ENCODE peak calls at places on chromosome X, in five cellular contexts. F is K562, A is SK-N-SH, T is HepG2, U is H1. Z is an unnamed sample.

GRCh38 chrX:85836868-85837267 is 210.5 kb downstream of the CHM start:
- DNase-seq in F (no peak), A (no peak), T (no peak), U (no peak), Z (no peak)

GRCh38 chrX:79330022-79330421 is 37.1 kb downstream of the ITM2A start:
- DNase-seq in F (no peak), A (no peak), T (no peak), U (no peak), Z (no peak)

GRCh38 chrX:22300130-22300529 is 27.4 kb downstream of the CBLL2 start:
- DNase-seq in F (no peak), A (peak), T (no peak), U (no peak), Z (peak)

GRCh38 chrX:115058276-115058675 is 40.9 kb upstream of the IL13RA2 start:
- DNase-seq in F (no peak), A (no peak), T (no peak), U (no peak), Z (no peak)

GRCh38 chrX:17470136-17470535 is 95.1 kb downstream of the NHS start:
- DNase-seq in F (no peak), A (no peak), T (no peak), U (no peak), Z (no peak)

GRCh38 chrX:3576886-3577516 is 136.4 kb downstream of the PRKX start:
- DNase-seq in F (no peak), A (no peak), T (no peak), U (no peak), Z (no peak)

GRCh38 chrX:107673933-107674479 is 45.7 kb downstream of the PRPS1 start:
- DNase-seq in F (peak), A (no peak), T (no peak), U (no peak), Z (no peak)

GRCh38 chrX:104430720-104431119 is 135.3 kb upstream of the IL1RAPL2 start:
- DNase-seq in F (no peak), A (no peak), T (no peak), U (no peak), Z (no peak)

GRCh38 chrX:50988649-50989048 is 78.1 kb downstream of the BMP15 start:
- DNase-seq in F (no peak), A (peak), T (no peak), U (no peak), Z (peak)

GRCh38 chrX:136347706-136348105 is 46.9 kb downstream of the ADGRG4 start:
- DNase-seq in F (no peak), A (no peak), T (no peak), U (no peak), Z (no peak)

GRCh38 chrX:46912098-46912672 is at the start of gene JADE3:
- DNase-seq in F (peak), A (peak), T (peak), U (peak), Z (peak)

GRCh38 chrX:3712080-3712869 is 1.2 kb downstream of the PRKX start:
- DNase-seq in F (peak), A (no peak), T (no peak), U (no peak), Z (no peak)

GRCh38 chrX:107654778-107655761 is 26.8 kb downstream of the PRPS1 start:
- DNase-seq in F (peak), A (peak), T (peak), U (peak), Z (no peak)

GRCh38 chrX:148647666-148648065 is 147.2 kb downstream of the AFF2 start:
- DNase-seq in F (no peak), A (no peak), T (no peak), U (no peak), Z (no peak)
- TF ChIP-seq JUND in F (no peak), A (no peak), T (no peak), U (no peak), Z (no peak)

GRCh38 chrX:133600536-133600935 is 185.2 kb upstream of the GPC4 start:
- DNase-seq in F (no peak), A (no peak), T (no peak), U (no peak), Z (no peak)
- TF ChIP-seq JUND in F (no peak), A (no peak), T (no peak), U (no peak), Z (no peak)

GRCh38 chrX:155215443-155216178 is 649 bp upstream of the VBP1 start:
- DNase-seq in F (no peak), A (no peak), T (no peak), U (no peak), Z (no peak)
- TF ChIP-seq JUND in F (no peak), A (no peak), T (no peak), U (no peak), Z (no peak)

DNA sequence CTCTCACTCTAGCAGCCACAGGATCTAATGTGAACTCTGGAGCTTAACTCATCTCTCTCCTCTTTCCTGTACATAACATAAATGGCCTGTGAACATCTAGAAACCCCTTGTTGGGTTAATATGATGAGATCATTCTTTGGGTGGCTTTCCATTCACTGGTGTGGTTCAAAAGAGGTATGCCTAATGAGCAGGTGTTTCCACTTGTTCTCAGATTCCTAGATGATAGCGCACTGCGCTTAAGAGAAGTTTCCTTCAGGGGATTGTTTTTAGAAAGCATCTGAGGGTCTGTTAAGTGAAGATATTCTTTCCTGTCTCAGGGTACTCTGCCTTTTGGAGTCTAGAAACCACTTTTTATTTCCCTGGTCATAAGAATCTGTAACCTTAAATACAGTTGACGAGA is 32.5 kb downstream of the FRMPD4 start:
- DNase-seq in F (no peak), A (no peak), T (no peak), U (no peak), Z (no peak)
- TF ChIP-seq JUND in F (no peak), A (no peak), T (no peak), U (no peak), Z (no peak)

DNA sequence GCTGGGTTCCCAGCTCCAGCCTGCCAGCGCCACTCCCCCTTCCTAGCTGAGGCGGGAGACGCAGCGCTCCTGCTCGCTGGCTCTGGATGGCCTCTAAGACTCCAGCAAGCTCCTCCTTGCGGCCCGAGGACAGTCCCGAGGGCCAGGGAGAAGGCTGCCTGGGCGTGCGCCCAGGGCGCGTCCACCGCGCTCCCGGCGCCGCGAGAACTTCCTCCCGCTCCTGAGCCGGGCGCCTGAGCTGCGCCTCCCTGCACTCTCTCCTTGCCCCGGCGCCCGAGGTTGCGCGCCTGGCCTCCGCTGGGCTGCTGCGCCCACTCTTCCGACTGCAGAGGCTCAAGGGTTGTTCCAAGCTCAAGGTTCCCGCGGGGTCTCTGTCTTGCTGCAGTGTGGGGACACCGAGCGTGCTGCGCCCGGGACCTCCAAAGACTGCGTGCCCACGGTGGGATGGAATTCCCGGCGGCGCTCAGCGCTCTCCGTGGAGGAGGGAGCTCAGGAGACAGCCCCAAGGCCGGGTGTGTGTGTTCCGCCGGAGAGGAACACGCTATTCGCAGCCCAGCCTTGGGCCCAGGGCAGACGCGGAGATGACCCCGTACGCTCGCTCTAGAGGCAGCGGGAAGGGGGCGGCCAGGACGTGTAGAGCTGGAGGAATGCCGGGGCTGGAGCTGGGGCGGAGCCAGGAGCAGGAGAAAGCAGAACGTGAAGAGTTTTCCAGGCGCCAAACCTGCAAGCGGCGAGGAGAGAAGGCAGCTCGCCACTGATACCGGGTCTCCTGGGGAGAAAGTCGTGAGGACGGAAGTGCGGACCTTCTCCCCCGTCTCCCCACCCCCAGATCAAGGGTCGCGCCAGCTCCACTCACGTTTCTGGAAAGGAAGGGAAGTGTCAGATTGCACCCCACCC is at the start of gene ARHGAP6:
- DNase-seq in F (no peak), A (peak), T (no peak), U (peak), Z (no peak)
- TF ChIP-seq JUND in F (no peak), A (no peak), T (no peak), U (no peak), Z (no peak)

GRCh38 chrX:8988456-8988855 is 45.5 kb downstream of the FAM9B start:
- DNase-seq in F (no peak), A (no peak), T (peak), U (no peak), Z (peak)
- TF ChIP-seq JUND in F (no peak), A (no peak), T (no peak), U (no peak), Z (no peak)

DNA sequence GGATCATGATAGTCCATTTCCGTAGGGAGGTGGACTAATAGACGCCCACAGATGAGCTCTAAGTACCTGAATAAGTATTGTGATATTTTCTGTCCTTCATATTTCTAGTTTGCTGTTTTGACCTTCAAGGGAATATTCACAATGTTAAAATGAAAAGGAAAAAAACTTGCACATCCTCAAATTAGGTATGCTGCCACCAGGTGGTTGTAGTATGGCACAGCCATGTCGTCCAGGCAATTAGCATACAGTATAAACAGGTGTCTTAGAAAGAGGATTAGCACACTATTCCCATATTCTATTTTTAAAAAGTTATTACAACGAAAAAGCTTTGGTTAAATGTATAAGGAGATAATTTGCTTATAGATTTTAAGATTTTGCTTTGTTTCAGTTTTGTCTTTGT is 802.0 kb downstream of the RPA4 start:
- DNase-seq in F (peak), A (peak), T (peak), U (no peak), Z (no peak)
- TF ChIP-seq JUND in F (no peak), A (no peak), T (no peak), U (no peak), Z (no peak)

GRCh38 chrX:38796926-38797325 is 4.3 kb upstream of the MID1IP1 start:
- DNase-seq in F (no peak), A (no peak), T (no peak), U (no peak), Z (no peak)
- TF ChIP-seq JUND in F (no peak), A (no peak), T (no peak), U (no peak), Z (no peak)

GRCh38 chrX:42466706-42467105 is 311.3 kb downstream of the PPP1R2C start:
- DNase-seq in F (no peak), A (no peak), T (no peak), U (no peak), Z (no peak)
- TF ChIP-seq JUND in F (no peak), A (no peak), T (no peak), U (no peak), Z (no peak)

DNA sequence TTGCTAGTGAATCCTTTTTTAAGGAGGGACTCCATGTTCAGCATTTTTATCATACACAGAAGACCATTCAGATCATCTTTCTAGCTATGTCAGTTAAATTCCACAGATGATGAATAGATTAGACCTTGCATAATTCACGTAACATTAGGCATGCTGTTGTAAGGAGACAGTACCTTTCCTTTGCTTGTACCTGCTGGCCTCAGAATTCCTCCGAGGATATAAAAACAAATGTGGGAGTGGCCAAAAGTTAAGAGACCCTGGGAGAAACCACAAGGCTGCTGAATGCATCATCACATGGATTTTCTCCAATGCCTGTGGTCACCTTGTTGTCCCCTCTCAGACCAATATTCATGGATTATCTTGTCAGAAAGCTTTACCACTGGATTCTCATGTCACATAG is 201.4 kb downstream of the MAGEB17 start:
- DNase-seq in F (no peak), A (no peak), T (no peak), U (no peak), Z (no peak)
- TF ChIP-seq JUND in F (no peak), A (no peak), T (no peak), U (no peak), Z (no peak)

Z was measured in T47D.